ENCODE peak calls at places on chromosomes 2 and 18, in five cellular contexts. E is HCEC 1CT; T is endothelial cell; A is CD4-positive, CD25-positive, alpha-beta regulatory T cell; V is NCI-H1105. M is an unnamed sample.

GRCh38 chr2:10537522-10538195 is 89.5 kb upstream of the ODC1 start:
- DNase-seq in E (no peak), T (no peak), A (no peak), V (no peak), M (no peak)

GRCh38 chr2:103427567-103427966 is 665.7 kb downstream of the TMEM182 start:
- DNase-seq in E (no peak), T (no peak), A (no peak), V (no peak), M (no peak)

GRCh38 chr2:64262068-64262467 is 117.8 kb upstream of the PELI1 start:
- DNase-seq in E (peak; percentile 72), T (no peak), A (no peak), V (no peak), M (no peak)

GRCh38 chr18:79600141-79600540 is 79.5 kb upstream of the CTDP1 start:
- DNase-seq in E (no peak), T (no peak), A (no peak), V (no peak), M (no peak)

GRCh38 chr2:43758738-43759137 is 15.1 kb upstream of the DYNC2LI1 start:
- DNase-seq in E (peak; percentile 13), T (no peak), A (no peak), V (no peak), M (no peak)

GRCh38 chr2:2573658-2574293 is 242.7 kb upstream of the MYT1L start:
- DNase-seq in E (no peak), T (no peak), A (peak; percentile 5), V (no peak), M (no peak)

GRCh38 chr18:23276456-23276855 is 141.2 kb downstream of the CABLES1 start:
- DNase-seq in E (no peak), T (no peak), A (no peak), V (no peak), M (no peak)

GRCh38 chr18:61901334-61901986 is 8.7 kb upstream of the RNF152 start:
- DNase-seq in E (peak; percentile 66), T (peak; percentile 51), A (peak; percentile 50), V (peak; percentile 40), M (peak; percentile 50)

GRCh38 chr2:237691200-237691907 is 64.0 kb downstream of the LRRFIP1 start:
- DNase-seq in E (no peak), T (no peak), A (peak; percentile 56), V (no peak), M (no peak)

GRCh38 chr2:172239944-172240590 is 137.4 kb upstream of the DLX2 start:
- DNase-seq in E (peak; percentile 58), T (no peak), A (no peak), V (no peak), M (no peak)